ENCODE peak calls at places on chromosomes 2 and 18, in five cellular contexts. One of them, this sample, is unnamed.

GRCh38 chr2:242031481-242032019 is 162.0 kb downstream of the RTP5 start:
- DNase-seq in HepG2: no peak
- DNase-seq in HCT116: no peak
- DNase-seq in SK-N-SH: no peak
- DNase-seq in GM12878: no peak
- DNase-seq in this sample: no peak

GRCh38 chr2:121489944-121490585 is 40.6 kb upstream of the RNU4ATAC start:
- DNase-seq in HepG2: no peak
- DNase-seq in SK-N-SH: no peak
- DNase-seq in GM12878: no peak
- DNase-seq in HCT116: no peak
- DNase-seq in this sample: no peak

GRCh38 chr2:85585781-85586105 is 1.5 kb downstream of the VAMP5 start:
- DNase-seq in SK-N-SH: no peak
- DNase-seq in HCT116: no peak
- DNase-seq in HepG2: no peak
- DNase-seq in GM12878: no peak
- DNase-seq in this sample: peak

GRCh38 chr18:69974365-69974764 is 26.7 kb upstream of the CD226 start:
- DNase-seq in SK-N-SH: no peak
- DNase-seq in HCT116: no peak
- DNase-seq in GM12878: no peak
- DNase-seq in HepG2: peak
- DNase-seq in this sample: no peak

GRCh38 chr2:86790134-86790827 is 432 bp downstream of the CD8A start:
- DNase-seq in SK-N-SH: peak
- DNase-seq in HCT116: no peak
- DNase-seq in HepG2: no peak
- DNase-seq in GM12878: no peak
- DNase-seq in this sample: no peak

GRCh38 chr2:122300758-122301157 is 545.3 kb downstream of the TSN start:
- DNase-seq in GM12878: no peak
- DNase-seq in SK-N-SH: no peak
- DNase-seq in HCT116: no peak
- DNase-seq in HepG2: no peak
- DNase-seq in this sample: peak

GRCh38 chr2:199480966-199481365 is 23.2 kb upstream of the SATB2 start:
- DNase-seq in SK-N-SH: no peak
- DNase-seq in GM12878: no peak
- DNase-seq in HepG2: no peak
- DNase-seq in HCT116: no peak
- DNase-seq in this sample: no peak

GRCh38 chr18:46246101-46246500 is 141.9 kb downstream of the HAUS1 start:
- DNase-seq in HCT116: no peak
- DNase-seq in SK-N-SH: no peak
- DNase-seq in GM12878: no peak
- DNase-seq in HepG2: no peak
- DNase-seq in this sample: no peak

GRCh38 chr2:136022747-136023146 is 37.3 kb upstream of the DARS1 start:
- DNase-seq in GM12878: no peak
- DNase-seq in HepG2: no peak
- DNase-seq in SK-N-SH: no peak
- DNase-seq in HCT116: no peak
- DNase-seq in this sample: no peak

GRCh38 chr2:238151205-238151604 is 7.6 kb upstream of the ERFE start:
- DNase-seq in HepG2: no peak
- DNase-seq in GM12878: no peak
- DNase-seq in SK-N-SH: no peak
- DNase-seq in HCT116: no peak
- DNase-seq in this sample: no peak

GRCh38 chr2:205270689-205271088 is 411.6 kb upstream of the NRP2 start:
- DNase-seq in GM12878: no peak
- DNase-seq in SK-N-SH: no peak
- DNase-seq in HepG2: peak
- DNase-seq in HCT116: no peak
- DNase-seq in this sample: no peak

GRCh38 chr18:7490104-7490503 is 77.0 kb upstream of the PTPRM start:
- DNase-seq in HepG2: no peak
- DNase-seq in SK-N-SH: no peak
- DNase-seq in HCT116: no peak
- DNase-seq in GM12878: no peak
- DNase-seq in this sample: no peak

GRCh38 chr2:148552675-148553331 is 91.7 kb upstream of the EPC2 start:
- DNase-seq in HepG2: no peak
- DNase-seq in SK-N-SH: no peak
- DNase-seq in GM12878: no peak
- DNase-seq in HCT116: no peak
- DNase-seq in this sample: no peak

GRCh38 chr18:64710105-64710861 is 561.4 kb upstream of the LINC00305 start:
- DNase-seq in HepG2: no peak
- DNase-seq in HCT116: no peak
- DNase-seq in GM12878: no peak
- DNase-seq in SK-N-SH: no peak
- DNase-seq in this sample: no peak

GRCh38 chr18:45522371-45522770 is 92.9 kb upstream of the SLC14A2 start:
- DNase-seq in HCT116: no peak
- DNase-seq in HepG2: no peak
- DNase-seq in SK-N-SH: no peak
- DNase-seq in GM12878: no peak
- DNase-seq in this sample: no peak

GRCh38 chr2:133240505-133241230 is 327.6 kb downstream of the NCKAP5 start:
- DNase-seq in SK-N-SH: no peak
- DNase-seq in HepG2: no peak
- DNase-seq in HCT116: no peak
- DNase-seq in GM12878: no peak
- DNase-seq in this sample: no peak

GRCh38 chr2:86307431-86307830 is 30.0 kb downstream of the REEP1 start:
- DNase-seq in HCT116: no peak
- DNase-seq in HepG2: no peak
- DNase-seq in GM12878: no peak
- DNase-seq in SK-N-SH: no peak
- DNase-seq in this sample: no peak

GRCh38 chr18:43710135-43710534 is 432.8 kb upstream of the SYT4 start:
- DNase-seq in GM12878: no peak
- DNase-seq in HCT116: no peak
- DNase-seq in HepG2: no peak
- DNase-seq in SK-N-SH: no peak
- DNase-seq in this sample: no peak

GRCh38 chr2:69381337-69381737 is 5.7 kb downstream of the GFPT1 start:
- DNase-seq in HCT116: no peak
- DNase-seq in SK-N-SH: no peak
- DNase-seq in GM12878: no peak
- DNase-seq in HepG2: no peak
- DNase-seq in this sample: no peak

GRCh38 chr2:85561280-85562212 is at the start of gene GGCX:
- DNase-seq in HCT116: peak
- DNase-seq in SK-N-SH: peak
- DNase-seq in HepG2: peak
- DNase-seq in GM12878: peak
- DNase-seq in this sample: peak

GRCh38 chr2:60100034-60100433 is 453.4 kb downstream of the BCL11A start:
- DNase-seq in SK-N-SH: no peak
- DNase-seq in HepG2: no peak
- DNase-seq in GM12878: no peak
- DNase-seq in HCT116: no peak
- DNase-seq in this sample: no peak

GRCh38 chr18:51660316-51660715 is 462.8 kb upstream of the MEX3C start:
- DNase-seq in HCT116: no peak
- DNase-seq in GM12878: no peak
- DNase-seq in HepG2: no peak
- DNase-seq in SK-N-SH: no peak
- DNase-seq in this sample: no peak
- TF ChIP-seq ZBTB33 in HCT116: no peak
- TF ChIP-seq ZBTB33 in GM12878: no peak
- TF ChIP-seq ZBTB33 in HepG2: no peak
- TF ChIP-seq ZBTB33 in SK-N-SH: no peak
- TF ChIP-seq ZBTB33 in this sample: no peak

GRCh38 chr2:230664844-230665243 is 47.8 kb upstream of the CAB39 start:
- DNase-seq in HepG2: no peak
- DNase-seq in SK-N-SH: no peak
- DNase-seq in GM12878: no peak
- DNase-seq in HCT116: no peak
- DNase-seq in this sample: no peak

GRCh38 chr2:230666446-230666845 is 46.2 kb upstream of the CAB39 start:
- DNase-seq in GM12878: no peak
- DNase-seq in HepG2: no peak
- DNase-seq in SK-N-SH: no peak
- DNase-seq in HCT116: no peak
- DNase-seq in this sample: no peak

GRCh38 chr2:230661072-230661957 is 51.3 kb upstream of the CAB39 start:
- DNase-seq in HepG2: no peak
- DNase-seq in HCT116: no peak
- DNase-seq in GM12878: peak
- DNase-seq in SK-N-SH: no peak
- DNase-seq in this sample: no peak

GRCh38 chr2:230665263-230665691 is 47.4 kb upstream of the CAB39 start:
- DNase-seq in HepG2: no peak
- DNase-seq in HCT116: no peak
- DNase-seq in SK-N-SH: no peak
- DNase-seq in GM12878: peak
- DNase-seq in this sample: no peak

DNA sequence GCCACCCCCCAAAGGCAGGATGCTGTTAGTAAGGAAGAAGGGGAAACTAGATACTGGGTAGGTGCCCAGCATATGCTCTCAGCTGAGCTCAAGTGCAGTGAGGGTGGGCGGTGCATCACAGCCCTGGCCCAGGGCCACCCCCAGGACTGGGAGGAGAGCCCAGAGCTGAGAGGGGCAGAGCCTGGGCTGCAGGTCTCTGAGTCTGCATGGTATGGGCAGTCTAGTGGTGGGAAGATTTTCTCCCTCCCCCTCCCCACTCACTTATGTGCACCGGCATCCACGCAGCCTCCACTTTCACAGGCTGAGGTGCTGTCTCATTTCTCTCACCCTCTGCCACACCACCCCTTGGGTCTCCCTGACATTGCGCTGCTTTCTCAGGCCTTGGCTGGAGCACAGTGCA is 48.5 kb upstream of the CAB39 start:
- DNase-seq in HCT116: no peak
- DNase-seq in SK-N-SH: no peak
- DNase-seq in HepG2: no peak
- DNase-seq in GM12878: no peak
- DNase-seq in this sample: no peak
- TF ChIP-seq ZBTB33 in HCT116: no peak
- TF ChIP-seq ZBTB33 in SK-N-SH: no peak
- TF ChIP-seq ZBTB33 in HepG2: no peak
- TF ChIP-seq ZBTB33 in GM12878: no peak
- TF ChIP-seq ZBTB33 in this sample: no peak

GRCh38 chr2:38835990-38836389 is 39.7 kb downstream of the DHX57 start:
- DNase-seq in SK-N-SH: no peak
- DNase-seq in GM12878: peak
- DNase-seq in HCT116: no peak
- DNase-seq in HepG2: no peak
- DNase-seq in this sample: no peak

GRCh38 chr2:38835015-38835601 is 40.6 kb downstream of the DHX57 start:
- DNase-seq in HepG2: peak
- DNase-seq in SK-N-SH: no peak
- DNase-seq in HCT116: peak
- DNase-seq in GM12878: no peak
- DNase-seq in this sample: no peak

GRCh38 chr2:38836801-38837200 is 38.9 kb downstream of the DHX57 start:
- DNase-seq in HCT116: no peak
- DNase-seq in HepG2: no peak
- DNase-seq in GM12878: no peak
- DNase-seq in SK-N-SH: no peak
- DNase-seq in this sample: no peak
- TF ChIP-seq ZBTB33 in HCT116: no peak
- TF ChIP-seq ZBTB33 in HepG2: no peak
- TF ChIP-seq ZBTB33 in GM12878: no peak
- TF ChIP-seq ZBTB33 in SK-N-SH: no peak
- TF ChIP-seq ZBTB33 in this sample: no peak

DNA sequence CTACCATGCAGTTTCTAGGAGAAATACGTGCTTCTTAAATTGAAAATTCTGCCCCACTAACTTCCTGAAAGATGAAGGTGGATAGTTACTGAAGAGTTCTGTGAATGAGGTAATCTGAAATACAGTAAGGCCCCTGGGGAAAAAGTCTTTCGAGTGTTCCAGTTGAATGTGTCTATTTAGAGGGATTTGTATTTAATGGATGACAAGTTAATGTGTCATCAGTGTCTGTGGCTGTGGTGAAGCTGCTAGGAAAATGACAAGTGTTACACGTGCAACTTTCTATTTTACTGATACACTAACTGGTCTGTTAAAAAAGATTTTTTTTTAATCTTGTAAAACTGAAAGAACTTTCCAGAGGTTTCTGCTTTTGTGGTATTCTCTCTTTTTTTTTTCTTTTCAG is 384.6 kb downstream of the STK39 start:
- DNase-seq in HCT116: no peak
- DNase-seq in GM12878: peak
- DNase-seq in HepG2: no peak
- DNase-seq in SK-N-SH: no peak
- DNase-seq in this sample: no peak
- TF ChIP-seq ZBTB33 in HCT116: no peak
- TF ChIP-seq ZBTB33 in GM12878: no peak
- TF ChIP-seq ZBTB33 in HepG2: no peak
- TF ChIP-seq ZBTB33 in SK-N-SH: no peak
- TF ChIP-seq ZBTB33 in this sample: no peak

GRCh38 chr2:162245737-162246136 is 2.5 kb upstream of the FAP start:
- DNase-seq in GM12878: no peak
- DNase-seq in SK-N-SH: no peak
- DNase-seq in HepG2: no peak
- DNase-seq in HCT116: no peak
- DNase-seq in this sample: no peak
- TF ChIP-seq ZBTB33 in GM12878: no peak
- TF ChIP-seq ZBTB33 in SK-N-SH: no peak
- TF ChIP-seq ZBTB33 in HepG2: no peak
- TF ChIP-seq ZBTB33 in HCT116: no peak
- TF ChIP-seq ZBTB33 in this sample: no peak